ENCODE peak calls at places on chromosomes 12 and 14, in nine cellular contexts. W is ovary, K is A549, Y is stomach, X is suprapubic skin, S is GM12878, U is upper lobe of left lung, H is tibial nerve, G is transverse colon. B is an unnamed sample. For H3K4me1, the result is how much of the 10 kb centered on the place peaks cover.

GRCh38 chr14:64502476-64503183 is 1.0 kb downstream of the ZBTB25 start:
- DNase-seq in W (no peak), K (peak), Y (peak), X (no peak), S (no peak), U (no peak), H (no peak), G (peak), B (no peak)

GRCh38 chr14:28101992-28102391 is 664.6 kb upstream of the FOXG1 start:
- DNase-seq in W (no peak), K (no peak), Y (no peak), X (no peak), S (no peak), U (no peak), H (no peak), G (no peak), B (no peak)

GRCh38 chr12:78439666-78440065 is 424.9 kb upstream of the SYT1 start:
- DNase-seq in W (no peak), K (no peak), Y (no peak), X (no peak), S (no peak), U (no peak), H (no peak), G (no peak), B (no peak)

GRCh38 chr12:108857158-108857407 is 300 bp downstream of the SSH1 start:
- DNase-seq in W (peak), K (no peak), Y (no peak), X (no peak), S (no peak), U (no peak), H (no peak), G (no peak), B (no peak)

GRCh38 chr12:106644335-106645073 is 61.7 kb downstream of the RFX4 start:
- DNase-seq in W (no peak), K (no peak), Y (no peak), X (no peak), S (no peak), U (peak), H (no peak), G (no peak), B (peak)

GRCh38 chr14:68283378-68284123 is 464.0 kb downstream of the RAD51B start:
- DNase-seq in W (no peak), K (no peak), Y (no peak), X (peak), S (peak), U (peak), H (no peak), G (peak), B (no peak)

GRCh38 chr12:66176525-66176924 is 6.7 kb upstream of the TMBIM4 start:
- DNase-seq in W (no peak), K (no peak), Y (no peak), X (no peak), S (no peak), U (no peak), H (no peak), G (no peak), B (no peak)

GRCh38 chr14:20714593-20715250 is 26.2 kb downstream of the ANG start:
- DNase-seq in W (peak), K (no peak), Y (peak), X (no peak), S (no peak), U (no peak), H (peak), G (peak), B (no peak)

GRCh38 chr14:68762944-68763831 is 29.7 kb downstream of the ZFP36L1 start:
- DNase-seq in W (peak), K (no peak), Y (peak), X (no peak), S (no peak), U (no peak), H (no peak), G (no peak), B (no peak)

GRCh38 chr14:101755591-101756324 is 5.8 kb upstream of the PPP2R5C start:
- DNase-seq in W (no peak), K (no peak), Y (no peak), X (no peak), S (no peak), U (no peak), H (no peak), G (no peak), B (no peak)

GRCh38 chr12:5691943-5692342 is 253.1 kb downstream of the ANO2 start:
- DNase-seq in W (no peak), K (no peak), Y (no peak), X (no peak), S (no peak), U (no peak), H (peak), G (no peak), B (no peak)

GRCh38 chr12:2825133-2825532 is 9.7 kb downstream of the NRIP2 start:
- DNase-seq in W (no peak), K (no peak), Y (no peak), X (no peak), S (no peak), U (no peak), H (no peak), G (no peak), B (no peak)

DNA sequence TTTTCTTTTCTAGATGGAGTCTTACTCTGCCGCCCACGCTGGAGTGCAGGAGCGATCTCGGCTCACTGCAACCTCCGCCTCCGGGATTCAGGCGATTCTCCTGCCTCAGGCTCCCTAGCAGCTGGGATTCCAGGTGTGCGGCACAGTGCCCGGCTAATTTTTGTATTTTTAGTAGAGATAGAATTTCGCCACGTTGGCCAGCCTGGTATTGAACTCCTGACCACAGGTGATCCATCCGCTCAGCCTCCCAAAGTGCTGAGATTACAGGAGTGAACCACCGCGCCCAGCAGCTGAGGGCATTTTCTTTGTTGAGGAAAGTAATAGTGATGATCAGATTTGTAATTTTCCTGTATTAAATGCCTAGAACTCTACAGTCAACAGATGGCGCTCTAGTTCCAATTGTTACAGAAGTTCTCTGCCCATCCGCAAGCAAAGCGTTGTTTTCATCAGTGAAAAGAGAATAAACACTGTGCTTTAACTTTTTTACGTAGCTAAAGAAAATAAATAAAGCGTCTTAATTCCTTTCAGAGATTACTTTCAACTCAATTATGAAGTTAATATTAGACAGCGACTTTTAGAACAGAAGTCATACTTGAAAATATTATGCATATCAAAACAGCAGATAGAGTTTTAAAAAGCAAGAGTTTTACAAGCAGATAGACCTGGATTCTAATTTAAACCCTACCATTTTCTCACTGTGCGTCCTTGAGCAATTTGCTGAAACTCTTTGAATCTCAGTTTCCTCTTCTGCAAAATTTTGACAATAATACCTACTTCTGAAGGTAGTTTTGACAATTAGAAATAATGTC is 335.1 kb downstream of the DUSP6 start:
- DNase-seq in W (no peak), K (peak), Y (no peak), X (peak), S (no peak), U (peak), H (peak), G (no peak), B (no peak)
- TF ChIP-seq POLR2A in W (no peak), K (no peak), Y (no peak), X (no peak), S (no peak), U (no peak), H (no peak), G (no peak), B (no peak)

GRCh38 chr12:40917561-40917960 is 225.3 kb downstream of the CNTN1 start:
- DNase-seq in W (no peak), K (no peak), Y (no peak), X (no peak), S (no peak), U (no peak), H (no peak), G (no peak), B (no peak)

GRCh38 chr12:40921563-40922163 is 229.4 kb downstream of the CNTN1 start:
- DNase-seq in W (no peak), K (peak), Y (no peak), X (no peak), S (no peak), U (no peak), H (no peak), G (no peak), B (no peak)
- TF ChIP-seq EP300 in W (no peak), K (no peak), Y (no peak), X (no peak), S (no peak), U (no peak), H (no peak), G (no peak), B (no peak)

DNA sequence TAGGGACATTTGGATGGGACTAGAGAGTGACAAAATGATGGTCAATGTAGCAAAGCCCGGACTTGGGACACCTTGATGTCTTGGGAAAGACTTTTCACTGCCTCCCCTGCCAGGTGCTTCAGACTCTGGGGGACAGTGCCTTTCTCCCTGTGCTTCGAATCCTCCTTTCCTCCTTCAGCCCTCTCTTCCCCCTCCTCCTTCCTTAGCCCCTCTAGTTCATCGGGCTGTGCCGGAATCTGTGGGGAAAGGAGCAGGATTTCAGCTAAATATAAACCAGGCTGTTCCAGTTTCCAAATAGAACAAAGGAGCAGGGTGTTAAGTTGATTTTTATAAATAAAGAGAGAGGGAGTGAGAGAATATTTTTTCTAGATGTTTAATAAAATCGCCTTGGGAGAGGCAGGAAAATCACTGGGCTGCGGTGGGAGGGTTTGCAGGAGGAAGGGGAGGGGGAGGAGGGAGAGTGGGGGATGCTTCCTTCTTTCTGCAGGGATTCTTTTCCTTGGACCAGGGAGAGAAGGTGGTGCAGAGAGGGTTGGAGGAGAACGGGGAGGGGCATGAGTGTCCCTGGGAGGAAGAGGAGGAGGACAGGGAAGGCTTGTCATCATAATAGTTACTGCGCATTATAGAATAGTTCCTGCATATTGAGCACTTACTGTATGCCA is 21.3 kb upstream of the CABP1 start:
- DNase-seq in W (no peak), K (no peak), Y (no peak), X (no peak), S (no peak), U (no peak), H (no peak), G (no peak), B (no peak)
- H3K4me1 ChIP-seq in W (under half), K (under half), Y (under half), X (under half), S (under half), U (under half), H (under half), G (under half), B (under half)

DNA sequence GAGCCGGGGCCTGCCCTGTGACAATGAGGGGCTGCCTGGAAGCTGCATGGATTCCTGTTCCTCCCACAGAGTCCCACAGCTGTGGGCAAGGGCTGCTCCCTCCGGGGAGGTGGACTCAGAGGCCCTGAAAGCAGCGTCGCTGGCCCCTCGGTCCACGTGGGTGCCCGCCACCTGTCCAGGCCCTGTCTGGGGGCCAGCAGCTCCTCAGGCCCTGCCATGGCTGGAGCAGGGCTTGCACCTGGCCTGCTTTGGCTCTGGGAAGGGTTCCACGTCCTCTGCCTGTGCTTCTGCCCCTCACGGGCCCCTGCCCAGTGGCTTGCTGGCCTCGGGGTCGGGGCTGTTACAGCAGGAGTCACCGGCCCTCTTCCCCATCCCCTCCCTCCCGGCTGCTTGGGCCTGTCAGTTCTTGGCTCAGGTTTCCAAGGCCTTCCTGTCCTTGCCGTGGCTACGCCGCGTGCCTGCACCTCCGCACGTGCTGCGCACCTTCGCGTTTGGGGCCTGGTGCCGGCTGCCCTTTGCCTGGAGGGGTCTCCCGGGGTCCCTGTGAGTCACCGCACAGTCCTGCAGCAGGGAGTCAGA is 5.8 kb downstream of the FBRSL1 start:
- DNase-seq in W (peak), K (no peak), Y (no peak), X (no peak), S (no peak), U (peak), H (no peak), G (no peak), B (no peak)
- TF ChIP-seq POLR2A in W (no peak), K (no peak), Y (no peak), X (no peak), S (no peak), U (no peak), H (no peak), G (no peak), B (no peak)

DNA sequence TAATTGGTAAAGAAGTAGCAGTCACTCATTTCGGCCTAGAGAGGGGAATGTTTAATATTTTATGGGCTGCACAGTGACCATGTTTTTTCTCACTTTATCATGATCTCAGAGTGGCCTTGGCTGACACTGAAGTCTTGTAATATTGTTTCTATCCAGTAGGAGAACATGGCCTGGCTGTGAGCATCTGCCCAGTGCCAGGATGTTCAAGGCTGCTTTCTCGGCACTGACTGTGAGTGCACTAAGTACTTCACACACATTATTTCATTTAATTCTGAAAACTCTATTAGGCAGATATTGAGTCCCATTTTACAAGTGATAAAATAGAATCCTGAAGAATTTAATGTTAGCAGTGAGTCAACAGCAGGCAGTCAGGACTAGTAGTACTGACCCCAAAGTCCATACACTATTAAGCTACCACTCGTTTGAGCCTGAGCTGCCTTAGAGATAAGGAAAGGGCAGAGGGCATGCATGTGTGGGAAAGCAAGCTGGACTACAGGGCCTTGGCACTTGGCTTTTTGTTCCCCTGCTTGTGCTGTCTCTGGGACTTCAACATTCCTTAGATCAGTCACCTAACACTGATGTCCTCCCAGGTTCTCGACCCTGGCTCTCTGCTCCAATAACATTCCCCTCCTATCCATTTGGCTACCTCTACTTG is 42.2 kb upstream of the APPL2 start:
- DNase-seq in W (no peak), K (peak), Y (peak), X (no peak), S (no peak), U (no peak), H (no peak), G (no peak), B (peak)
- TF ChIP-seq EP300 in W (no peak), K (no peak), Y (no peak), X (no peak), S (no peak), U (no peak), H (no peak), G (no peak), B (no peak)

GRCh38 chr12:104310751-104311297 is 7.3 kb downstream of the EID3 start:
- DNase-seq in W (no peak), K (no peak), Y (no peak), X (no peak), S (no peak), U (no peak), H (no peak), G (no peak), B (no peak)
- H3K4me1 ChIP-seq in W (under half), K (half or more), Y (under half), X (under half), S (under half), U (under half), H (under half), G (under half), B (half or more)

DNA sequence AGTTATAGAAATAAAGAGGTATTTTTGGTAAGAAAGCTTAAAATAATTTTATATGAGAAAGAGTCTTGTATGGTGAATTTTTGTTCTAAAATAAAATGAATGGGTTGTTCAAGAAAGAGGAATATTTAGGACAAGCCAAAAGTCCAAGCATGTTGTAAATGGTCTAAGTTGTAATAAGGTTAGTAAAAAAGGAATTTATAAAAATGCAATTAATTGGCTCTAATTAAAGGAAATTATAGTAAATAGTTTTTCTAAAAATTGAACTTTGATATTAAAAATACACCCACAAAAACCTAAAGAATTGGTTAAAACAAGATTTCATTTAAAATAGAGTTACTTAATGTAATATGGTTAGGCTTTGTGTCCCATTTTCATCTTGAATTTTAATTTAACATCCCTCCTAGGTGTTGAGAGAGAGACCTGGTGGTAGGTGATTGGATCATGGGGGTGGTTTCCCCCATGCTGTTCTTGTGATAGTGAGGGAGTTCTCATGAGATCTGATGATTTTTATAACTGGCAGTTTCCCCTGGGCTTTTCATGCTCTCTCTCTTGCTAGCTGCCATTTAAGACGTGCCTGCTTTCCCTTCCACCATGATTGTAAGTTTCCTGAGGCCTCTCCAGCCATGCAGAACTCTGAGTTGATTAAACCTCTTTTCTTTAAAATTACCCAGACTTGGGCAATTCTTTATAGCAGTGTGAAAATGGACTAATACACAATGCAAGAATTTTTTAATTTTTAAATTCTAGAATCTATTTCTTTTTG is 13.0 kb downstream of the SLC22A17 start:
- DNase-seq in W (no peak), K (no peak), Y (no peak), X (no peak), S (no peak), U (no peak), H (no peak), G (no peak), B (no peak)
- TF ChIP-seq POLR2A in W (no peak), K (no peak), Y (no peak), X (no peak), S (no peak), U (no peak), H (no peak), G (no peak), B (no peak)

DNA sequence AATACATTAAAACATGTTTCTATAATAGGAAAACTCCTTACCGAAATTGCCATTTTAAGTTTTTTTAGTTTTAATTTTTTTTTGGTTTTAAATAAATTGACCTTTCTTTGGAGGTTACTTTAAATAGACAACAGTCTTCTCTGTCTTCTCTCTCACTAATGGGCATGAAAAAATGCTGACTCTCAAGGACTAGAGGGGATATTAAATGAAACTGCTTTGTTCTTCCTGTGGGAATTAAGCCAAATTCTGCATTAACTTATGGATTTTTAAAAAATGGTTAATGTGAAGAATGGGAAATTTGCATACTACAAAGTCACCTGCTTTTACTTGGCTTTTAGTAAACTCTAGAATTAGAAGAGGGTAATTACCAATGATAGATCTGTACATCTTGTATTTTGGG is 378.9 kb downstream of the TMTC2 start:
- DNase-seq in W (no peak), K (no peak), Y (no peak), X (no peak), S (no peak), U (no peak), H (no peak), G (no peak), B (no peak)
- TF ChIP-seq EP300 in W (no peak), K (no peak), Y (no peak), X (no peak), S (no peak), U (no peak), H (no peak), G (no peak), B (no peak)

GRCh38 chr12:50508420-50508819 is 3.6 kb downstream of the DIP2B start:
- DNase-seq in W (no peak), K (no peak), Y (no peak), X (no peak), S (no peak), U (no peak), H (no peak), G (no peak), B (no peak)
- H3K4me1 ChIP-seq in W (under half), K (under half), Y (under half), X (half or more), S (under half), U (under half), H (under half), G (under half), B (half or more)

GRCh38 chr14:89418976-89419375 is 1.9 kb upstream of the FOXN3 start:
- DNase-seq in W (no peak), K (no peak), Y (no peak), X (no peak), S (no peak), U (no peak), H (no peak), G (no peak), B (no peak)

GRCh38 chr14:89417469-89418225 is 614 bp upstream of the FOXN3 start:
- DNase-seq in W (peak), K (peak), Y (peak), X (peak), S (peak), U (no peak), H (peak), G (peak), B (peak)

GRCh38 chr14:89416002-89416995 is 734 bp downstream of the FOXN3 start:
- DNase-seq in W (peak), K (peak), Y (peak), X (peak), S (peak), U (peak), H (peak), G (peak), B (peak)

GRCh38 chr14:89418452-89418851 is 1.4 kb upstream of the FOXN3 start:
- DNase-seq in W (no peak), K (no peak), Y (no peak), X (no peak), S (no peak), U (no peak), H (no peak), G (peak), B (no peak)

GRCh38 chr14:89417111-89417468 is at the start of gene FOXN3:
- DNase-seq in W (peak), K (peak), Y (peak), X (peak), S (no peak), U (peak), H (peak), G (peak), B (peak)
- TF ChIP-seq POLR2A in W (peak), K (no peak), Y (no peak), X (no peak), S (no peak), U (no peak), H (peak), G (peak), B (no peak)